ENCODE peak calls at places on chromosomes 3 and 15, in ten cellular contexts. One of them, this sample, is unnamed.

GRCh38 chr3:20935791-20936190 is 749.8 kb upstream of the SGO1 start:
- DNase-seq in astrocyte of the spinal cord: no peak
- DNase-seq in heart right ventricle: no peak
- DNase-seq in thyroid gland: no peak
- DNase-seq in K562: no peak
- DNase-seq in cardiac muscle cell: no peak
- DNase-seq in esophagus muscularis mucosa: no peak
- DNase-seq in lower lobe of right lung: no peak
- DNase-seq in fibroblast of lung: peak; percentile 14
- DNase-seq in tibial artery: no peak
- DNase-seq in this sample: no peak

GRCh38 chr15:61199681-61200080 is 29.4 kb downstream of the RORA start:
- DNase-seq in fibroblast of lung: no peak
- DNase-seq in K562: no peak
- DNase-seq in esophagus muscularis mucosa: no peak
- DNase-seq in cardiac muscle cell: no peak
- DNase-seq in astrocyte of the spinal cord: no peak
- DNase-seq in lower lobe of right lung: no peak
- DNase-seq in tibial artery: no peak
- DNase-seq in heart right ventricle: no peak
- DNase-seq in thyroid gland: peak; percentile 56
- DNase-seq in this sample: no peak

GRCh38 chr15:80153900-80154299 is 1.1 kb downstream of the FAH start:
- DNase-seq in esophagus muscularis mucosa: no peak
- DNase-seq in heart right ventricle: no peak
- DNase-seq in cardiac muscle cell: no peak
- DNase-seq in fibroblast of lung: no peak
- DNase-seq in lower lobe of right lung: no peak
- DNase-seq in astrocyte of the spinal cord: no peak
- DNase-seq in tibial artery: no peak
- DNase-seq in thyroid gland: no peak
- DNase-seq in K562: peak; percentile 37
- DNase-seq in this sample: peak; percentile 29

GRCh38 chr3:111761309-111761795 is 97.7 kb upstream of the PHLDB2 start:
- DNase-seq in fibroblast of lung: peak; percentile 92
- DNase-seq in astrocyte of the spinal cord: peak; percentile 84
- DNase-seq in lower lobe of right lung: no peak
- DNase-seq in K562: no peak
- DNase-seq in cardiac muscle cell: no peak
- DNase-seq in thyroid gland: no peak
- DNase-seq in tibial artery: no peak
- DNase-seq in heart right ventricle: no peak
- DNase-seq in esophagus muscularis mucosa: no peak
- DNase-seq in this sample: peak; percentile 35

GRCh38 chr3:151305778-151306157 is 10.9 kb downstream of the GPR87 start:
- DNase-seq in cardiac muscle cell: no peak
- DNase-seq in esophagus muscularis mucosa: peak; percentile 50
- DNase-seq in K562: no peak
- DNase-seq in lower lobe of right lung: no peak
- DNase-seq in fibroblast of lung: no peak
- DNase-seq in astrocyte of the spinal cord: no peak
- DNase-seq in tibial artery: no peak
- DNase-seq in thyroid gland: no peak
- DNase-seq in heart right ventricle: no peak
- DNase-seq in this sample: peak; percentile 35

GRCh38 chr15:69081310-69082004 is 67.0 kb downstream of the NOX5 start:
- DNase-seq in K562: no peak
- DNase-seq in astrocyte of the spinal cord: peak; percentile 13
- DNase-seq in cardiac muscle cell: no peak
- DNase-seq in fibroblast of lung: peak; percentile 72
- DNase-seq in esophagus muscularis mucosa: no peak
- DNase-seq in heart right ventricle: peak; percentile 81
- DNase-seq in tibial artery: peak; percentile 55
- DNase-seq in thyroid gland: peak; percentile 5
- DNase-seq in lower lobe of right lung: no peak
- DNase-seq in this sample: peak; percentile 92

GRCh38 chr15:34796847-34797246 is 1.5 kb upstream of the ACTC1 start:
- DNase-seq in thyroid gland: no peak
- DNase-seq in fibroblast of lung: no peak
- DNase-seq in tibial artery: no peak
- DNase-seq in cardiac muscle cell: peak; percentile 92
- DNase-seq in esophagus muscularis mucosa: no peak
- DNase-seq in lower lobe of right lung: no peak
- DNase-seq in heart right ventricle: peak; percentile 49
- DNase-seq in astrocyte of the spinal cord: no peak
- DNase-seq in K562: no peak
- DNase-seq in this sample: no peak

GRCh38 chr3:45927881-45928280 is 15.4 kb upstream of the CXCR6 start:
- DNase-seq in lower lobe of right lung: no peak
- DNase-seq in heart right ventricle: no peak
- DNase-seq in astrocyte of the spinal cord: peak; percentile 50
- DNase-seq in K562: no peak
- DNase-seq in tibial artery: no peak
- DNase-seq in cardiac muscle cell: no peak
- DNase-seq in thyroid gland: no peak
- DNase-seq in esophagus muscularis mucosa: no peak
- DNase-seq in fibroblast of lung: peak; percentile 58
- DNase-seq in this sample: no peak

GRCh38 chr15:80081390-80081789 is 21.9 kb downstream of the ZFAND6 start:
- DNase-seq in thyroid gland: no peak
- DNase-seq in K562: no peak
- DNase-seq in tibial artery: no peak
- DNase-seq in fibroblast of lung: no peak
- DNase-seq in cardiac muscle cell: no peak
- DNase-seq in esophagus muscularis mucosa: no peak
- DNase-seq in astrocyte of the spinal cord: no peak
- DNase-seq in lower lobe of right lung: no peak
- DNase-seq in heart right ventricle: no peak
- DNase-seq in this sample: no peak

DNA sequence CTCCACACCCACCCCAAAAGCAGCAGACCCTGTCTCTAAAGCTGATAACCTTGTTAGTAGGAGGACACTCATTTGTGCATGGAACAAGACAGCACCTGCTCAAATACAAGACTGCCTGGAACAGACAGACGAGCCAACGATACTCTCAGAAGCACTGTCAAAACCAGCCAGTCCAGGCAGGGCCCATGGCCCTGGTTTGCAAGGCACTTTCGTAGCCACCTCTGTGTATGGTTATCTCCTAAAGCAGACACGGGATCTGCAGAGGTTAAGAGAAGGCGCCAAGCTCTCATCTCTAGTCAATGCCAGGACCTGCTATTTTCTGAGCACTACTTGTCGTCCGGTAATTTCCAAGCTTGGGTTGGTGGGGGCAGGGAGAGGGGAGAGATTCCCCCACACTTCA is 10.5 kb downstream of the NTRK3 start:
- DNase-seq in cardiac muscle cell: no peak
- DNase-seq in tibial artery: no peak
- DNase-seq in fibroblast of lung: no peak
- DNase-seq in thyroid gland: no peak
- DNase-seq in astrocyte of the spinal cord: no peak
- DNase-seq in heart right ventricle: no peak
- DNase-seq in K562: no peak
- DNase-seq in esophagus muscularis mucosa: no peak
- DNase-seq in lower lobe of right lung: no peak
- DNase-seq in this sample: no peak
- H3K4me3 ChIP-seq in cardiac muscle cell: no peak overlapping the region
- H3K4me3 ChIP-seq in tibial artery: no peak overlapping the region
- H3K4me3 ChIP-seq in fibroblast of lung: no peak overlapping the region
- H3K4me3 ChIP-seq in thyroid gland: no peak overlapping the region
- H3K4me3 ChIP-seq in astrocyte of the spinal cord: no peak overlapping the region
- H3K4me3 ChIP-seq in heart right ventricle: no peak overlapping the region
- H3K4me3 ChIP-seq in K562: no peak overlapping the region
- H3K4me3 ChIP-seq in esophagus muscularis mucosa: no peak overlapping the region
- H3K4me3 ChIP-seq in lower lobe of right lung: no peak overlapping the region
- H3K4me3 ChIP-seq in this sample: no peak overlapping the region

GRCh38 chr15:25236861-25237155 is 202.0 kb downstream of the UBE3A start:
- DNase-seq in esophagus muscularis mucosa: no peak
- DNase-seq in thyroid gland: no peak
- DNase-seq in lower lobe of right lung: peak; percentile 14
- DNase-seq in cardiac muscle cell: no peak
- DNase-seq in K562: no peak
- DNase-seq in astrocyte of the spinal cord: no peak
- DNase-seq in heart right ventricle: no peak
- DNase-seq in tibial artery: no peak
- DNase-seq in fibroblast of lung: no peak
- DNase-seq in this sample: no peak
- TF ChIP-seq CTCF in esophagus muscularis mucosa: no peak
- TF ChIP-seq CTCF in thyroid gland: no peak
- TF ChIP-seq CTCF in lower lobe of right lung: no peak
- TF ChIP-seq CTCF in cardiac muscle cell: no peak
- TF ChIP-seq CTCF in K562: no peak
- TF ChIP-seq CTCF in astrocyte of the spinal cord: no peak
- TF ChIP-seq CTCF in heart right ventricle: no peak
- TF ChIP-seq CTCF in tibial artery: no peak
- TF ChIP-seq CTCF in fibroblast of lung: no peak
- TF ChIP-seq CTCF in this sample: no peak

GRCh38 chr15:43776718-43777292 is at the start of gene ELL3:
- DNase-seq in fibroblast of lung: peak; percentile 68
- DNase-seq in cardiac muscle cell: peak; percentile 67
- DNase-seq in lower lobe of right lung: peak; percentile 89
- DNase-seq in astrocyte of the spinal cord: peak; percentile 79
- DNase-seq in heart right ventricle: peak; percentile 67
- DNase-seq in K562: peak; percentile 60
- DNase-seq in esophagus muscularis mucosa: peak; percentile 94
- DNase-seq in tibial artery: peak; percentile 78
- DNase-seq in thyroid gland: peak; percentile 78
- DNase-seq in this sample: peak; percentile 72
- H3K4me3 ChIP-seq in fibroblast of lung: peak within 1 kb of the TSS; percentile 76
- H3K4me3 ChIP-seq in cardiac muscle cell: peak within 1 kb of the TSS; percentile 38
- H3K4me3 ChIP-seq in lower lobe of right lung: peak within 1 kb of the TSS; percentile 78
- H3K4me3 ChIP-seq in astrocyte of the spinal cord: peak within 1 kb of the TSS; percentile 69
- H3K4me3 ChIP-seq in heart right ventricle: peak within 1 kb of the TSS; percentile 94
- H3K4me3 ChIP-seq in K562: peak within 1 kb of the TSS; percentile 32
- H3K4me3 ChIP-seq in esophagus muscularis mucosa: peak within 1 kb of the TSS; percentile 65
- H3K4me3 ChIP-seq in tibial artery: peak within 1 kb of the TSS; percentile 68
- H3K4me3 ChIP-seq in thyroid gland: peak within 1 kb of the TSS; percentile 41
- H3K4me3 ChIP-seq in this sample: peak within 1 kb of the TSS; percentile 66

DNA sequence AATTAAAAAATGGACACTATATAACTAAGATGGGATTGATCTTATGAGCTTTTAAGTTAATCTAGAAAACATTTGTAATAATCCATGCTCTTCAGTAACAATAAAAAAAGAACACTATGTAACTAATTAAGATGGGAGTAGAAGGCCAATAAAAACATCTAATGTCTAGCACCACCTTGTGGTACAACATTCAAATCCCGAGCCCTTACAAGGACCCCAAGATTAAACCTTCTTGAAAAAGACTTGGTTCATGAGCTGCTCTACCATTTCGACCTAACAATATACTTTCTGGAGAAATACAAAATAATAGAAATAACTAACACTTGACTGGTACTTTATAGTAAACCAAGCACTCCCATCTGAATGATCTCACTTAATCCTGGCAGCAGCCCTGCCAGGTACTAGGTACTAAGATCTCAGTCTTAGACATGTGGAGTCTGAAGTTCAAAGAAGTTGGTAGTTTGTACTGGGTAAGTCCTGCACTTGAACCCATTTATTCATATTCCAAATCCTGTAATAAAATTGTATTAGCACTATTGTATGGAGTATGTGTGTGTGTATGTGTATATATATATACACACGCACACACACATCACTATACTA is 21.8 kb downstream of the METTL6 start:
- DNase-seq in tibial artery: no peak
- DNase-seq in lower lobe of right lung: no peak
- DNase-seq in heart right ventricle: no peak
- DNase-seq in thyroid gland: peak; percentile 16
- DNase-seq in astrocyte of the spinal cord: peak; percentile 75
- DNase-seq in fibroblast of lung: peak; percentile 56
- DNase-seq in cardiac muscle cell: peak; percentile 57
- DNase-seq in K562: peak; percentile 62
- DNase-seq in esophagus muscularis mucosa: no peak
- DNase-seq in this sample: peak; percentile 81
- TF ChIP-seq CTCF in tibial artery: peak; percentile 55
- TF ChIP-seq CTCF in lower lobe of right lung: peak; percentile 66
- TF ChIP-seq CTCF in heart right ventricle: peak; percentile 31
- TF ChIP-seq CTCF in thyroid gland: peak; percentile 65
- TF ChIP-seq CTCF in astrocyte of the spinal cord: peak; percentile 65
- TF ChIP-seq CTCF in fibroblast of lung: peak; percentile 54
- TF ChIP-seq CTCF in cardiac muscle cell: peak; percentile 63
- TF ChIP-seq CTCF in K562: peak; percentile 62
- TF ChIP-seq CTCF in esophagus muscularis mucosa: peak; percentile 53
- TF ChIP-seq CTCF in this sample: peak; percentile 50

DNA sequence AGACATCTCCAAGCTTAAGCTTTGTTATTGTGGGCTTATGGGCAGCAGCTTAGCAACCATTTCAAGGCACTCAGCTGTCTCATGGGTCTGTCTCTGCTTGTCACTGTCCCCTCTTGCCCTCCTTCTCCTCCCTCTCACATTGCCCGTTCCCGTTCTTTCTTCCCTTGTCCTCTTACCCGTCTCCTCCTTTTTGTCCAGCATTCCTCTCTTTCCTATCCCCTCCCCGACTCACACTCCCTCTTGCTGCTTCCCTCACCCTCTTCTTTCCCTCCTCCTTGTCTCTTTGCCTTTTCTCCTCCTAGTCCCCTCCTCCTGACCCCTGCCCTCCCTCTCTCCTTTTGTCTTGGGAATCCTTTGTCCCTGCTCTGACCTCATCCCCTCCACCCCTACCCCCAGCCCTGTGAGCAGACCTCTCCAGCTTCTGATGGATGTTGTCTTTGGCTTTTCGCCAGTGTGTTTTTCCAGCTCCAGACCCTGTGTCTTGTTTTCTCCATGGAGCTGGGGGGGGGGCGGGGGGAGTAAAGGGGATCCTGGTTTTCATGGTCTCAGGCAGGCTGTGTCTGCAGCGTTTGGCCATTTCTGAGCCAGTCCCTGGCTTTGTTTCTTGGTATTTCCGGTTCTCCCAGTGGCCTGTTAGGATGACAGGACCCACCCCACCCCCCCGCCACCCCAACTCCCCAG is 47.9 kb upstream of the TRAK1 start:
- DNase-seq in astrocyte of the spinal cord: peak; percentile 81
- DNase-seq in fibroblast of lung: peak; percentile 83
- DNase-seq in lower lobe of right lung: no peak
- DNase-seq in tibial artery: no peak
- DNase-seq in esophagus muscularis mucosa: no peak
- DNase-seq in cardiac muscle cell: peak; percentile 73
- DNase-seq in heart right ventricle: peak; percentile 91
- DNase-seq in K562: no peak
- DNase-seq in thyroid gland: peak; percentile 72
- DNase-seq in this sample: peak; percentile 80
- H3K4me3 ChIP-seq in astrocyte of the spinal cord: no peak overlapping the region
- H3K4me3 ChIP-seq in fibroblast of lung: peak overlapping the region; percentile 8
- H3K4me3 ChIP-seq in lower lobe of right lung: no peak overlapping the region
- H3K4me3 ChIP-seq in tibial artery: no peak overlapping the region
- H3K4me3 ChIP-seq in esophagus muscularis mucosa: peak overlapping the region; percentile 17
- H3K4me3 ChIP-seq in cardiac muscle cell: no peak overlapping the region
- H3K4me3 ChIP-seq in heart right ventricle: peak overlapping the region; percentile 18
- H3K4me3 ChIP-seq in K562: no peak overlapping the region
- H3K4me3 ChIP-seq in thyroid gland: no peak overlapping the region
- H3K4me3 ChIP-seq in this sample: no peak overlapping the region

DNA sequence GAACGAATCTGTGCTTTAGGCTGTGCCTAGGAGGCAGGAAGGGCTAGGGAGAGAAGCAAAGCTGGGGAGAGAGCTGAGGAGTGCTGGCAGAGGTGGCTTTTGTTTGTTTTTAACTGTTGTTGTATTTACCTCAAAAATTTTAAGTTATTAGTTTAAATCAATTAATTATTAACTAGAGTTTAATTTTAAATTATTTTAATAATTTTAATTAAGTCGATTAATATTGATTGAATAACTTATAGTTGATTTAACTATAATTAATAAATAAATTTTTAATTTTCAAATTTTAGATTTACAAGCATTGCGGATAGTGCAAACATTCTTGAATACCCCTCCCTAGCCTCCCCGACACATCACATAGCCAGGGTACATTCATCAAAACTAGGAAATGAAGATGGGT is 30.6 kb downstream of the KLF15 start:
- DNase-seq in K562: no peak
- DNase-seq in cardiac muscle cell: no peak
- DNase-seq in thyroid gland: no peak
- DNase-seq in tibial artery: no peak
- DNase-seq in esophagus muscularis mucosa: no peak
- DNase-seq in astrocyte of the spinal cord: no peak
- DNase-seq in fibroblast of lung: no peak
- DNase-seq in heart right ventricle: no peak
- DNase-seq in lower lobe of right lung: no peak
- DNase-seq in this sample: no peak
- TF ChIP-seq CTCF in K562: no peak
- TF ChIP-seq CTCF in cardiac muscle cell: no peak
- TF ChIP-seq CTCF in thyroid gland: no peak
- TF ChIP-seq CTCF in tibial artery: no peak
- TF ChIP-seq CTCF in esophagus muscularis mucosa: no peak
- TF ChIP-seq CTCF in astrocyte of the spinal cord: no peak
- TF ChIP-seq CTCF in fibroblast of lung: no peak
- TF ChIP-seq CTCF in heart right ventricle: no peak
- TF ChIP-seq CTCF in lower lobe of right lung: no peak
- TF ChIP-seq CTCF in this sample: no peak